ENCODE peak calls at places on chromosome 2, in eight cellular contexts. E is activated T-helper 1 cell treated with anti-CD3 and anti-CD28 coated beads, Interleukin-12 subunit alpha, Interleukin-12 subunit beta, Interleukin-2, Interleukin-4 antibody, amounts not matched to agents 30 ng/mL and 10 ng/mL and 1 ng/mL, durations not matched to agents 14 hours and 24 hours and 36 hours; A is NCI-H526; Y is lung; Q is HTR-8/SVneo; T is K562; L is posterior cingulate gyrus; D is sciatic nerve. O is an unnamed sample.

GRCh38 chr2:20514596-20515269 is 67.9 kb downstream of the RHOB start:
- DNase-seq in Q (peak), T (no peak), A (no peak), E (no peak), L (no peak), D (peak), Y (no peak), O (peak)

GRCh38 chr2:221741496-221742211 is 169.6 kb upstream of the EPHA4 start:
- DNase-seq in T (no peak), D (no peak), E (no peak), Q (no peak), Y (no peak), L (no peak), A (no peak), O (no peak)

GRCh38 chr2:135226961-135227360 is 174.9 kb downstream of the RAB3GAP1 start:
- DNase-seq in D (no peak), L (no peak), T (no peak), Q (no peak), Y (no peak), A (no peak), E (no peak), O (no peak)

GRCh38 chr2:48514591-48514990 is 15.4 kb upstream of the STON1 start:
- DNase-seq in A (no peak), L (no peak), Y (no peak), D (no peak), T (no peak), Q (no peak), E (no peak), O (no peak)

GRCh38 chr2:11022064-11022463 is 110.3 kb downstream of the KCNF1 start:
- DNase-seq in D (no peak), E (no peak), L (no peak), Q (no peak), A (no peak), Y (no peak), T (no peak), O (no peak)

GRCh38 chr2:217964255-217964654 is 38.5 kb downstream of the TNS1 start:
- DNase-seq in E (no peak), A (no peak), L (no peak), T (no peak), Q (no peak), Y (no peak), D (no peak), O (no peak)

GRCh38 chr2:85539361-85540130 is 578 bp downstream of the MAT2A start:
- DNase-seq in L (peak), A (peak), Y (peak), T (peak), Q (no peak), D (peak), E (peak), O (peak)

GRCh38 chr2:108403494-108403893 is 25.7 kb downstream of the SULT1C4 start:
- DNase-seq in E (no peak), Q (peak), D (no peak), T (no peak), Y (no peak), L (no peak), A (no peak), O (no peak)

GRCh38 chr2:60386436-60386835 is 167.0 kb downstream of the BCL11A start:
- DNase-seq in T (no peak), Y (no peak), E (no peak), D (no peak), L (no peak), Q (peak), A (no peak), O (no peak)

GRCh38 chr2:181885096-181885495 is 6.4 kb upstream of the ITPRID2 start:
- DNase-seq in Q (no peak), D (no peak), A (no peak), E (no peak), T (no peak), L (no peak), Y (no peak), O (no peak)

GRCh38 chr2:157229572-157229971 is 27.9 kb upstream of the GALNT5 start:
- DNase-seq in L (no peak), Q (no peak), E (no peak), A (no peak), D (no peak), Y (no peak), T (no peak), O (no peak)

GRCh38 chr2:150063432-150063889 is 424.0 kb downstream of the RND3 start:
- DNase-seq in A (peak), Y (no peak), L (no peak), E (no peak), D (no peak), Q (peak), T (no peak), O (no peak)

GRCh38 chr2:70113396-70114100 is 26.3 kb downstream of the PCBP1 start:
- DNase-seq in Y (no peak), T (no peak), A (no peak), L (no peak), D (no peak), E (no peak), Q (no peak), O (no peak)

GRCh38 chr2:157304811-157305712 is 20.6 kb downstream of the ERMN start:
- DNase-seq in Y (no peak), L (no peak), D (no peak), Q (no peak), A (no peak), E (no peak), T (no peak), O (no peak)

GRCh38 chr2:187842978-187843847 is 289.0 kb upstream of the TFPI start:
- DNase-seq in Y (no peak), E (no peak), T (peak), L (no peak), D (no peak), A (peak), Q (peak), O (no peak)